ENCODE peak calls at places on chromosomes 6 and 20, in four cellular contexts. H, Y, A and I are unnamed samples. For H3K4me1, the result is how much of the 10 kb centered on the place peaks cover.

GRCh38 chr6:151391471-151392428 is at the start of gene ZBTB2:
- DNase-seq in H (peak), Y (peak), A (peak), I (peak)

GRCh38 chr20:3071610-3072529 is at the start of gene OXT:
- DNase-seq in A (peak), H (no peak), Y (no peak), I (peak)

GRCh38 chr6:156175971-156176421 is 601.2 kb upstream of the ARID1B start:
- DNase-seq in H (peak), A (no peak), Y (no peak), I (peak)

GRCh38 chr6:16872543-16873230 is 111.4 kb upstream of the ATXN1 start:
- DNase-seq in A (no peak), H (no peak), Y (no peak), I (no peak)

GRCh38 chr20:57738053-57738452 is 28.2 kb upstream of the PMEPA1 start:
- DNase-seq in Y (no peak), A (no peak), H (no peak), I (no peak)

GRCh38 chr20:64037498-64038213 is 1.7 kb downstream of the C20orf204 start:
- DNase-seq in H (peak), A (no peak), Y (no peak), I (no peak)

GRCh38 chr20:17543531-17543961 is 12.4 kb upstream of the BFSP1 start:
- DNase-seq in H (no peak), Y (no peak), A (no peak), I (no peak)

GRCh38 chr6:43804550-43805223 is 34.7 kb downstream of the VEGFA start:
- DNase-seq in Y (no peak), A (peak), H (no peak), I (peak)

GRCh38 chr20:31494131-31494530 is 19.0 kb downstream of the REM1 start:
- DNase-seq in Y (no peak), H (peak), A (no peak), I (no peak)

GRCh38 chr20:3797592-3798404 is 1.7 kb downstream of the CDC25B start:
- DNase-seq in A (peak), Y (no peak), H (peak), I (no peak)

GRCh38 chr20:15336011-15336410 is 998.6 kb upstream of the FLRT3 start:
- DNase-seq in A (no peak), H (no peak), Y (no peak), I (no peak)

GRCh38 chr20:33099842-33100538 is 20.5 kb downstream of the BPIFB4 start:
- DNase-seq in Y (no peak), A (no peak), H (peak), I (no peak)

GRCh38 chr6:111462770-111463391 is 20.1 kb downstream of the REV3L start:
- DNase-seq in Y (no peak), H (peak), A (no peak), I (no peak)

GRCh38 chr6:158684745-158685355 is 35.0 kb downstream of the SYTL3 start:
- DNase-seq in Y (no peak), A (no peak), H (no peak), I (peak)

GRCh38 chr6:112086744-112087135 is 542 bp downstream of the TUBE1 start:
- DNase-seq in H (peak), A (no peak), Y (no peak), I (no peak)

GRCh38 chr6:134882426-134883038 is 67.4 kb downstream of the ALDH8A1 start:
- DNase-seq in Y (peak), A (peak), H (peak), I (peak)

DNA sequence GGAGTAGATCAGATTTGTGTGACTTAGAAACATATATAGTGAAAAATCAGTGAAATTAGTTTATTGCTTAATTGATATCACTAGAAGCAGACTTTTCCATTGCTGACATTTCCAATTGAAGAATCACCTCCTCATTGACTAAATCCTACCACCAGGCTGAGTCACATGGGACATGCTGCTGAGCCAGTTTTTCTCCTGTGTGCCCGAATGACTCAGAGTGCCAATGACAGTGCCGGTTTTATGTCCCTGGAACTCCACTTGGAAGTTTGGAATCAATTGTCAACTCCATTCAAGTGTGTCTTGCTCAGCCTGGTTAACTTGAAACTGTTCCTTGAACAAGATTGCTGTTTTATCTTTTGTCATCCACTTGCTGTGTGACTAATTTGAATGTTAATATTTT is 316.1 kb upstream of the PRDM1 start:
- DNase-seq in Y (no peak), A (no peak), H (peak), I (no peak)
- H3K4me1 ChIP-seq in Y (under half), A (under half), H (under half), I (under half)

GRCh38 chr6:167304912-167305311 is 13.8 kb downstream of the UNC93A start:
- DNase-seq in H (no peak), Y (no peak), A (no peak), I (no peak)
- H3K4me1 ChIP-seq in H (under half), Y (under half), A (under half), I (under half)

GRCh38 chr20:61588356-61589054 is 336.4 kb downstream of the CDH4 start:
- DNase-seq in Y (no peak), A (no peak), H (no peak), I (no peak)
- H3K4me1 ChIP-seq in Y (under half), A (under half), H (under half), I (under half)

DNA sequence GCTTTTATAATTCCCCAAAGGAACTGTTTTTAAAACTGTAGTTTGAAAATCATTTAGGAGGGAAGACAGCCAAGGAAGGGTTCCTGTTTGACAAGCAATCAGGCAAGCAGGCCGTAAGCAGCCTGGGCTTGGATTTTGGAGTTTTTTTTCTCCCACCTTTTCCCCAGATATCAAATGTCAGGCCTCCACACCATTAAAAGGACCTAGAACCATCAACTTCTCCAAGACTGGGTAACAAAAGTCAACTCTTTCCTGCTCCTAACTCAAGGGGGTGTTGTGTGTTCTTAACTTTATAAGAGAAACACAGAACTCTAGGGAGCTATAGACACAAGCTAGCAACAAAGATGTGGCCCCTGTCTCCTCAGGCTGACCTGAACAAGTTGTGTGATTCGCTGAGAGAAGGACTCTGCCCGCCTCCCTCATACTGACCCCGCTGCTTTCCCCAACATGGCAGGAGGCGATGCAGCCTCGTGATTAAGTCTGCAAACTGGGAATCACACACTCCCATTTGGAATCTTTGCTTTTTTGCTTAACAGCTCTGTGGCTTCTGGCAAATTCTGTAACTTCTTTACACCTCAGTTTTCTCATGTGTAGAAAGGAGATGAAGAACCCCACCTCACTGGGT is 146.5 kb downstream of the BCAS1 start:
- DNase-seq in A (no peak), H (no peak), Y (no peak), I (no peak)
- H3K4me1 ChIP-seq in A (under half), H (under half), Y (under half), I (under half)

DNA sequence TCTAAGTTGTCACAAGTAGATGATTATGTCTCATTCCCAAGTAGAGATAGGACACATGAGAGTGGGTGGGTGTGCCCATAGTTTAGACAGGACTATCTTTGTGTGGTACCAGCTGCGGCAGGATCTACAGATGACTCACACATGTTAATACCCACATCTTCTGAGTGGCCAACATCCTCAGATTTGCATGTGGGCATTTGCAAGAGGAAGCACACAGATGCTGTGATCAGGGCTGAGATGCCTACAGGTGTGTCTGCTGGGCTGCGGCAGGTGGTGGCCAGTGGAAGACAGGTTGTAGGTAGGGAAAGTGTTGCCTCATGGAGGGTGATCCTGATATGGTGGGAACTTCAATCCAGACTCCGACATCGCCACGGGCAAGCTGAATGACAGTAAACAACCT is 50.8 kb downstream of the UTRN start:
- DNase-seq in A (no peak), Y (no peak), H (peak), I (no peak)
- H3K4me1 ChIP-seq in A (under half), Y (under half), H (under half), I (under half)

DNA sequence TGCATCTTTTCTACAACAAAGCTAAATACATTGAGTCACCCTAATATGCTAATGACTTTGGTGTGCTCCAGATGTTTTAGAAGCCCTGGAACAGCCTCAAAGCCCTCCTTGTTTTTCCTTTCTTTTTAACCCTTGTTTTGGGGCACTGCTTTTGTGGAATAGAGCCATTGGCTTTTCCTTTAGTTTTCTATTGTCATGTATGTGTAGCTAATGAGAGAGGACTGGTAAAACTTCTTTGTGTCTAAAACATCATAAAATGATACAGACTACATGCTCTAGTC is 158.8 kb downstream of the JARID2 start:
- DNase-seq in Y (no peak), H (no peak), A (no peak), I (no peak)
- H3K4me1 ChIP-seq in Y (under half), H (under half), A (under half), I (under half)

GRCh38 chr20:56426926-56427325 is 14.9 kb downstream of the CASS4 start:
- DNase-seq in H (no peak), Y (no peak), A (no peak), I (no peak)
- H3K4me1 ChIP-seq in H (under half), Y (under half), A (under half), I (under half)